ENCODE peak calls at places on chromosomes 5 and 9, in five cellular contexts. One of them, this sample, is unnamed.

GRCh38 chr9:131840220-131840619 is 100.3 kb upstream of the RAPGEF1 start:
- ATAC-seq in K562: peak
- ATAC-seq in upper lobe of left lung: no peak
- ATAC-seq in HepG2: no peak
- ATAC-seq in GM12878: no peak
- ATAC-seq in this sample: no peak

GRCh38 chr5:134209477-134210240 is 16.2 kb downstream of the PPP2CA start:
- ATAC-seq in K562: no peak
- ATAC-seq in upper lobe of left lung: no peak
- ATAC-seq in HepG2: no peak
- ATAC-seq in GM12878: no peak
- ATAC-seq in this sample: no peak

GRCh38 chr9:2495221-2496005 is 126.2 kb upstream of the VLDLR start:
- ATAC-seq in K562: no peak
- ATAC-seq in upper lobe of left lung: no peak
- ATAC-seq in HepG2: no peak
- ATAC-seq in GM12878: no peak
- ATAC-seq in this sample: no peak

GRCh38 chr9:109213300-109214121 is 46.5 kb upstream of the FRRS1L start:
- ATAC-seq in K562: no peak
- ATAC-seq in upper lobe of left lung: no peak
- ATAC-seq in HepG2: peak
- ATAC-seq in GM12878: no peak
- ATAC-seq in this sample: no peak

GRCh38 chr9:72983512-72984021 is 30.7 kb upstream of the ALDH1A1 start:
- ATAC-seq in K562: no peak
- ATAC-seq in upper lobe of left lung: no peak
- ATAC-seq in HepG2: peak
- ATAC-seq in GM12878: no peak
- ATAC-seq in this sample: no peak

GRCh38 chr5:77354454-77354853 is 137.7 kb downstream of the WDR41 start:
- ATAC-seq in K562: no peak
- ATAC-seq in upper lobe of left lung: no peak
- ATAC-seq in HepG2: no peak
- ATAC-seq in GM12878: no peak
- ATAC-seq in this sample: no peak

GRCh38 chr5:37554938-37555337 is 175.8 kb downstream of the WDR70 start:
- ATAC-seq in K562: no peak
- ATAC-seq in upper lobe of left lung: no peak
- ATAC-seq in HepG2: peak
- ATAC-seq in GM12878: peak
- ATAC-seq in this sample: no peak

GRCh38 chr5:78615697-78616096 is 32.9 kb downstream of the LHFPL2 start:
- ATAC-seq in K562: peak
- ATAC-seq in upper lobe of left lung: no peak
- ATAC-seq in HepG2: no peak
- ATAC-seq in GM12878: no peak
- ATAC-seq in this sample: no peak

GRCh38 chr5:168771698-168772097 is 192.5 kb upstream of the PANK3 start:
- ATAC-seq in K562: no peak
- ATAC-seq in upper lobe of left lung: no peak
- ATAC-seq in HepG2: no peak
- ATAC-seq in GM12878: no peak
- ATAC-seq in this sample: no peak

GRCh38 chr9:27540537-27540936 is 10.9 kb upstream of the MOB3B start:
- ATAC-seq in K562: no peak
- ATAC-seq in upper lobe of left lung: no peak
- ATAC-seq in HepG2: no peak
- ATAC-seq in GM12878: no peak
- ATAC-seq in this sample: no peak

GRCh38 chr5:134028496-134028895 is 23.7 kb upstream of the VDAC1 start:
- ATAC-seq in K562: no peak
- ATAC-seq in upper lobe of left lung: no peak
- ATAC-seq in HepG2: no peak
- ATAC-seq in GM12878: no peak
- ATAC-seq in this sample: no peak

GRCh38 chr9:137454506-137455360 is 4.4 kb downstream of the NSMF start:
- ATAC-seq in K562: peak
- ATAC-seq in upper lobe of left lung: peak
- ATAC-seq in HepG2: peak
- ATAC-seq in GM12878: no peak
- ATAC-seq in this sample: no peak

GRCh38 chr5:88881566-88881965 is 1.4 kb downstream of the MEF2C start:
- ATAC-seq in K562: peak
- ATAC-seq in upper lobe of left lung: no peak
- ATAC-seq in HepG2: no peak
- ATAC-seq in GM12878: peak
- ATAC-seq in this sample: no peak

GRCh38 chr5:154211611-154212390 is 21.3 kb downstream of the GALNT10 start:
- ATAC-seq in K562: no peak
- ATAC-seq in upper lobe of left lung: no peak
- ATAC-seq in HepG2: no peak
- ATAC-seq in GM12878: peak
- ATAC-seq in this sample: no peak

GRCh38 chr5:4540375-4541173 is 599.6 kb upstream of the ADAMTS16 start:
- ATAC-seq in K562: no peak
- ATAC-seq in upper lobe of left lung: no peak
- ATAC-seq in HepG2: no peak
- ATAC-seq in GM12878: no peak
- ATAC-seq in this sample: no peak

GRCh38 chr5:178477224-178478201 is 112.7 kb downstream of the COL23A1 start:
- ATAC-seq in K562: no peak
- ATAC-seq in upper lobe of left lung: peak
- ATAC-seq in HepG2: no peak
- ATAC-seq in GM12878: no peak
- ATAC-seq in this sample: no peak

GRCh38 chr5:77426670-77427069 is 65.4 kb downstream of the WDR41 start:
- ATAC-seq in K562: no peak
- ATAC-seq in upper lobe of left lung: peak
- ATAC-seq in HepG2: peak
- ATAC-seq in GM12878: no peak
- ATAC-seq in this sample: no peak

GRCh38 chr5:111070272-111071134 is 1.0 kb upstream of the TSLP start:
- ATAC-seq in K562: no peak
- ATAC-seq in upper lobe of left lung: peak
- ATAC-seq in HepG2: peak
- ATAC-seq in GM12878: peak
- ATAC-seq in this sample: peak

GRCh38 chr9:7433508-7434292 is 365.9 kb downstream of the DMAC1 start:
- ATAC-seq in K562: no peak
- ATAC-seq in upper lobe of left lung: no peak
- ATAC-seq in HepG2: no peak
- ATAC-seq in GM12878: no peak
- ATAC-seq in this sample: no peak

GRCh38 chr5:75668988-75669760 is 48.1 kb downstream of the POC5 start:
- ATAC-seq in K562: peak
- ATAC-seq in upper lobe of left lung: peak
- ATAC-seq in HepG2: peak
- ATAC-seq in GM12878: peak
- ATAC-seq in this sample: peak

GRCh38 chr5:167460449-167461020 is 830.9 kb upstream of the WWC1 start:
- ATAC-seq in K562: no peak
- ATAC-seq in upper lobe of left lung: no peak
- ATAC-seq in HepG2: no peak
- ATAC-seq in GM12878: no peak
- ATAC-seq in this sample: no peak

GRCh38 chr5:168269950-168270349 is 21.5 kb upstream of the WWC1 start:
- ATAC-seq in K562: peak
- ATAC-seq in upper lobe of left lung: no peak
- ATAC-seq in HepG2: peak
- ATAC-seq in GM12878: peak
- ATAC-seq in this sample: no peak

GRCh38 chr9:30574355-30575151 is 1809.9 kb upstream of the ACO1 start:
- ATAC-seq in K562: no peak
- ATAC-seq in upper lobe of left lung: peak
- ATAC-seq in HepG2: peak
- ATAC-seq in GM12878: no peak
- ATAC-seq in this sample: no peak

GRCh38 chr5:126003309-126003708 is 419.9 kb upstream of the GRAMD2B start:
- ATAC-seq in K562: no peak
- ATAC-seq in upper lobe of left lung: peak
- ATAC-seq in HepG2: no peak
- ATAC-seq in GM12878: no peak
- ATAC-seq in this sample: no peak

GRCh38 chr9:137649553-137649952 is 30.7 kb downstream of the EHMT1 start:
- ATAC-seq in K562: no peak
- ATAC-seq in upper lobe of left lung: no peak
- ATAC-seq in HepG2: no peak
- ATAC-seq in GM12878: no peak
- ATAC-seq in this sample: no peak

GRCh38 chr5:149419532-149420485 is 40.7 kb upstream of the IL17B start:
- ATAC-seq in K562: no peak
- ATAC-seq in upper lobe of left lung: no peak
- ATAC-seq in HepG2: no peak
- ATAC-seq in GM12878: no peak
- ATAC-seq in this sample: peak
- TF ChIP-seq EP300 in K562: no peak
- TF ChIP-seq EP300 in upper lobe of left lung: no peak
- TF ChIP-seq EP300 in HepG2: no peak
- TF ChIP-seq EP300 in GM12878: peak
- TF ChIP-seq EP300 in this sample: no peak

GRCh38 chr9:125897481-125897880 is 150.3 kb downstream of the PBX3 start:
- ATAC-seq in K562: no peak
- ATAC-seq in upper lobe of left lung: no peak
- ATAC-seq in HepG2: no peak
- ATAC-seq in GM12878: no peak
- ATAC-seq in this sample: no peak

GRCh38 chr9:125893277-125893676 is 146.1 kb downstream of the PBX3 start:
- ATAC-seq in K562: no peak
- ATAC-seq in upper lobe of left lung: no peak
- ATAC-seq in HepG2: no peak
- ATAC-seq in GM12878: no peak
- ATAC-seq in this sample: no peak

GRCh38 chr9:125890793-125891192 is 143.6 kb downstream of the PBX3 start:
- ATAC-seq in K562: no peak
- ATAC-seq in upper lobe of left lung: no peak
- ATAC-seq in HepG2: no peak
- ATAC-seq in GM12878: no peak
- ATAC-seq in this sample: no peak

GRCh38 chr9:125896964-125897363 is 149.8 kb downstream of the PBX3 start:
- ATAC-seq in K562: no peak
- ATAC-seq in upper lobe of left lung: no peak
- ATAC-seq in HepG2: no peak
- ATAC-seq in GM12878: no peak
- ATAC-seq in this sample: no peak

GRCh38 chr9:125894566-125894965 is 147.4 kb downstream of the PBX3 start:
- ATAC-seq in K562: no peak
- ATAC-seq in upper lobe of left lung: no peak
- ATAC-seq in HepG2: no peak
- ATAC-seq in GM12878: no peak
- ATAC-seq in this sample: no peak
- TF ChIP-seq POLR2AphosphoS5 in K562: no peak
- TF ChIP-seq POLR2AphosphoS5 in upper lobe of left lung: no peak
- TF ChIP-seq POLR2AphosphoS5 in HepG2: no peak
- TF ChIP-seq POLR2AphosphoS5 in GM12878: no peak
- TF ChIP-seq POLR2AphosphoS5 in this sample: no peak

GRCh38 chr5:72298711-72299110 is 21.3 kb downstream of the MRPS27 start:
- ATAC-seq in K562: no peak
- ATAC-seq in upper lobe of left lung: no peak
- ATAC-seq in HepG2: no peak
- ATAC-seq in GM12878: no peak
- ATAC-seq in this sample: no peak
- H3K4me3 ChIP-seq in K562: no peak
- H3K4me3 ChIP-seq in upper lobe of left lung: no peak
- H3K4me3 ChIP-seq in HepG2: no peak
- H3K4me3 ChIP-seq in GM12878: peak
- H3K4me3 ChIP-seq in this sample: no peak

GRCh38 chr5:83780681-83781080 is 60.0 kb upstream of the HAPLN1 start:
- ATAC-seq in K562: no peak
- ATAC-seq in upper lobe of left lung: no peak
- ATAC-seq in HepG2: no peak
- ATAC-seq in GM12878: no peak
- ATAC-seq in this sample: no peak
- TF ChIP-seq EP300 in K562: no peak
- TF ChIP-seq EP300 in upper lobe of left lung: no peak
- TF ChIP-seq EP300 in HepG2: no peak
- TF ChIP-seq EP300 in GM12878: no peak
- TF ChIP-seq EP300 in this sample: no peak

GRCh38 chr9:113631811-113632665 is 168.5 kb downstream of the RGS3 start:
- ATAC-seq in K562: no peak
- ATAC-seq in upper lobe of left lung: peak
- ATAC-seq in HepG2: no peak
- ATAC-seq in GM12878: no peak
- ATAC-seq in this sample: no peak
- TF ChIP-seq POLR2AphosphoS5 in K562: no peak
- TF ChIP-seq POLR2AphosphoS5 in upper lobe of left lung: no peak
- TF ChIP-seq POLR2AphosphoS5 in HepG2: no peak
- TF ChIP-seq POLR2AphosphoS5 in GM12878: no peak
- TF ChIP-seq POLR2AphosphoS5 in this sample: no peak

DNA sequence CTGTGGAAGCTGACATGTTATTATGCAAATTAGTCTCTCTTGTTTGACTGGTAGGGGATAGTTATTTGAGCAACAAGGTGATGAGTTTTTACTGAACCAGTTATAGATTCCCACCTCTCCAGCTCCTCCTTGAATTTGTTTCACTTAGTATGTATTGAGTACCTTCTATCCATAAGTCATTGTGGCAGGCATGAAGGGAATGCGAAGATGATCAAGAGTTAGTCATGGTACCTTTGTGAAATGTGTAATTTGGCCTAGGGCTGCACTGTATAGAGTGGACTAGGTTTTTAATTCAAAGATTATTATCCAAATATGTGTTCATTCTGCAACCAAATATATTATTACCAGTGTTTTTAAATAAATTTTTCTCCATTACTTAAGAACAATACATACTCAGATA is 110.1 kb downstream of the HACD4 start:
- ATAC-seq in K562: no peak
- ATAC-seq in upper lobe of left lung: no peak
- ATAC-seq in HepG2: no peak
- ATAC-seq in GM12878: no peak
- ATAC-seq in this sample: no peak
- H3K4me3 ChIP-seq in K562: no peak
- H3K4me3 ChIP-seq in upper lobe of left lung: no peak
- H3K4me3 ChIP-seq in HepG2: no peak
- H3K4me3 ChIP-seq in GM12878: no peak
- H3K4me3 ChIP-seq in this sample: no peak

This sample was measured in gastroesophageal sphincter.